ENCODE peak calls at places on chromosomes 7 and 10, in eight cellular contexts. H is neural crest cell, P is body of pancreas, I is dermis blood vessel endothelial cell, Y is endodermal cell, Q is foreskin melanocyte, S is HuH-7.5, M is activated T-cell treated with anti-CD3 and anti-CD28 coated beads for 1 hour. V is an unnamed sample.

GRCh38 chr10:131195116-131195515 is 116.4 kb downstream of the TCERG1L start:
- DNase-seq in H (no peak), P (no peak), I (no peak), Y (no peak), Q (no peak), S (no peak), M (no peak), V (no peak)

GRCh38 chr10:9625266-9625776 is 1392.4 kb upstream of the CELF2 start:
- DNase-seq in H (no peak), P (no peak), I (no peak), Y (no peak), Q (no peak), S (no peak), M (no peak), V (no peak)

GRCh38 chr7:151121380-151122170 is 35.3 kb downstream of the AGAP3 start:
- DNase-seq in H (no peak), P (no peak), I (peak), Y (no peak), Q (no peak), S (no peak), M (no peak), V (no peak)

GRCh38 chr10:121418126-121418777 is 180.0 kb downstream of the FGFR2 start:
- DNase-seq in H (no peak), P (no peak), I (no peak), Y (no peak), Q (no peak), S (no peak), M (no peak), V (peak)

GRCh38 chr10:81108516-81109199 is 571.0 kb downstream of the SH2D4B start:
- DNase-seq in H (no peak), P (no peak), I (no peak), Y (no peak), Q (no peak), S (peak), M (no peak), V (no peak)

GRCh38 chr10:48782321-48782720 is 97.6 kb downstream of the WDFY4 start:
- DNase-seq in H (no peak), P (no peak), I (no peak), Y (peak), Q (no peak), S (no peak), M (no peak), V (no peak)

GRCh38 chr7:5361446-5362155 is 62.0 kb downstream of the TNRC18 start:
- DNase-seq in H (no peak), P (no peak), I (no peak), Y (peak), Q (no peak), S (no peak), M (no peak), V (no peak)

GRCh38 chr10:11610855-11611247 is 599 bp downstream of the USP6NL start:
- DNase-seq in H (peak), P (peak), I (peak), Y (peak), Q (peak), S (no peak), M (no peak), V (peak)

GRCh38 chr10:67612577-67613537 is 83.1 kb downstream of the CTNNA3 start:
- DNase-seq in H (no peak), P (no peak), I (no peak), Y (no peak), Q (peak), S (no peak), M (peak), V (peak)

GRCh38 chr7:2000801-2001321 is 231.9 kb downstream of the MAD1L1 start:
- DNase-seq in H (no peak), P (no peak), I (no peak), Y (no peak), Q (no peak), S (no peak), M (no peak), V (no peak)

GRCh38 chr7:81691199-81691821 is 78.5 kb downstream of the HGF start:
- DNase-seq in H (no peak), P (no peak), I (no peak), Y (no peak), Q (no peak), S (no peak), M (no peak), V (peak)

GRCh38 chr10:2798340-2798739 is 269.0 kb upstream of the PFKP start:
- DNase-seq in H (no peak), P (no peak), I (no peak), Y (no peak), Q (no peak), S (no peak), M (no peak), V (no peak)

GRCh38 chr7:95205821-95206220 is 118.5 kb downstream of the PON1 start:
- DNase-seq in H (no peak), P (no peak), I (no peak), Y (no peak), Q (peak), S (no peak), M (no peak), V (no peak)

GRCh38 chr10:48683424-48683823 is 1.2 kb upstream of the WDFY4 start:
- DNase-seq in H (no peak), P (no peak), I (no peak), Y (no peak), Q (no peak), S (no peak), M (no peak), V (no peak)

GRCh38 chr7:116122972-116123595 is 87.3 kb upstream of the TES start:
- DNase-seq in H (no peak), P (peak), I (peak), Y (no peak), Q (peak), S (no peak), M (no peak), V (no peak)

GRCh38 chr7:63047061-63047460 is 951.6 kb upstream of the ZNF722 start:
- DNase-seq in H (no peak), P (no peak), I (no peak), Y (no peak), Q (no peak), S (no peak), M (no peak), V (no peak)

GRCh38 chr10:51074238-51075028 is at the start of gene PRKG1:
- DNase-seq in H (peak), P (peak), I (peak), Y (peak), Q (peak), S (peak), M (no peak), V (peak)